ENCODE peak calls at places on chromosomes 1 and 21, in five cellular contexts. F, G, I, N and Y are unnamed samples.

GRCh38 chr1:247360991-247361721 is 29.5 kb upstream of the ZNF496 start:
- DNase-seq in F (no peak), G (peak), I (no peak), N (peak), Y (no peak)

GRCh38 chr21:39114871-39115658 is 68.2 kb downstream of the PSMG1 start:
- DNase-seq in F (no peak), G (peak), I (no peak), N (peak), Y (no peak)

GRCh38 chr1:184036517-184036949 is 995 bp downstream of the COLGALT2 start:
- DNase-seq in F (peak), G (peak), I (no peak), N (no peak), Y (no peak)

GRCh38 chr1:171740987-171741871 is 636 bp downstream of the VAMP4 start:
- DNase-seq in F (peak), G (peak), I (peak), N (peak), Y (no peak)

GRCh38 chr1:97385536-97385935 is 535.3 kb downstream of the DPYD start:
- DNase-seq in F (no peak), G (no peak), I (no peak), N (no peak), Y (no peak)

GRCh38 chr1:220776725-220777326 is 9.9 kb upstream of the MTARC1 start:
- DNase-seq in F (peak), G (peak), I (peak), N (peak), Y (no peak)

GRCh38 chr21:20997633-20998455 is at the start of gene NCAM2:
- DNase-seq in F (peak), G (peak), I (peak), N (peak), Y (no peak)

GRCh38 chr1:199290186-199290585 is 651.3 kb downstream of the PTPRC start:
- DNase-seq in F (no peak), G (no peak), I (no peak), N (peak), Y (no peak)